ENCODE peak calls at places on chromosomes 13 and 19, in four cellular contexts. O is CD8-positive, alpha-beta memory T cell; Y is H7; X is GM06990. Z is an unnamed sample.

GRCh38 chr19:48900477-48901452 is 653 bp downstream of the NUCB1 start:
- DNase-seq in O (peak), Y (peak), X (no peak), Z (peak)

GRCh38 chr13:30186644-30187431 is 120.5 kb downstream of the KATNAL1 start:
- DNase-seq in Y (peak), O (no peak), X (no peak), Z (no peak)

GRCh38 chr19:10544242-10544752 is 593 bp downstream of the ATG4D start:
- DNase-seq in O (no peak), X (no peak), Y (peak), Z (no peak)

GRCh38 chr19:5881543-5882299 is 11.4 kb upstream of the FUT5 start:
- DNase-seq in Y (peak), X (no peak), O (no peak), Z (peak)

GRCh38 chr19:11268783-11269267 is 6.5 kb upstream of the DOCK6 start:
- DNase-seq in X (no peak), Y (no peak), O (no peak), Z (peak)

GRCh38 chr13:80029170-80029569 is 311.8 kb downstream of the SPRY2 start:
- DNase-seq in Y (no peak), O (no peak), X (no peak), Z (no peak)

GRCh38 chr19:21569497-21569870 is 64.1 kb downstream of the ZNF429 start:
- DNase-seq in X (no peak), Y (no peak), O (no peak), Z (no peak)

GRCh38 chr19:13238891-13239534 is 88.8 kb downstream of the IER2 start:
- DNase-seq in O (no peak), X (no peak), Y (peak), Z (peak)

GRCh38 chr19:2248136-2249009 is 750 bp upstream of the AMH start:
- DNase-seq in Y (no peak), O (no peak), X (no peak), Z (peak)

GRCh38 chr19:19650331-19650730 is 6.9 kb upstream of the GMIP start:
- DNase-seq in O (no peak), Y (peak), X (no peak), Z (no peak)

GRCh38 chr13:111213964-111214726 is 99.0 kb downstream of the ARHGEF7 start:
- DNase-seq in X (no peak), O (no peak), Y (peak), Z (no peak)

GRCh38 chr19:5060591-5061339 is 91.9 kb downstream of the KDM4B start:
- DNase-seq in Y (no peak), O (no peak), X (no peak), Z (no peak)

GRCh38 chr19:419721-420515 is 11.0 kb upstream of the C2CD4C start:
- DNase-seq in Y (no peak), O (no peak), X (no peak), Z (no peak)

GRCh38 chr13:106401081-106401480 is 134.4 kb downstream of the EFNB2 start:
- DNase-seq in X (no peak), Y (no peak), O (no peak), Z (no peak)

GRCh38 chr13:35856721-35857346 is 274.3 kb downstream of the DCLK1 start:
- DNase-seq in X (no peak), Y (no peak), O (no peak), Z (no peak)

GRCh38 chr13:31742102-31742695 is 2.9 kb downstream of the RXFP2 start:
- DNase-seq in X (peak), O (peak), Y (peak), Z (no peak)

GRCh38 chr19:8686549-8686948 is 12.0 kb downstream of the ACTL9 start:
- DNase-seq in O (no peak), Y (no peak), X (no peak), Z (no peak)

GRCh38 chr19:6731822-6732221 is 5.6 kb downstream of the GPR108 start:
- DNase-seq in X (no peak), Y (peak), O (no peak), Z (peak)

GRCh38 chr13:29954082-29955043 is 103.9 kb upstream of the UBL3 start:
- DNase-seq in O (peak), Y (no peak), X (no peak), Z (no peak)

GRCh38 chr13:95185851-95186250 is 115.4 kb downstream of the ABCC4 start:
- DNase-seq in O (peak), X (no peak), Y (no peak), Z (no peak)

GRCh38 chr19:15181394-15181793 is 19.4 kb downstream of the NOTCH3 start:
- DNase-seq in O (no peak), X (no peak), Y (peak), Z (peak)

GRCh38 chr19:48619692-48620565 is 623 bp downstream of the SPHK2 start:
- DNase-seq in O (no peak), Y (peak), X (no peak), Z (peak)

GRCh38 chr19:1155352-1156304 is 18.4 kb downstream of the SBNO2 start:
- DNase-seq in O (no peak), X (no peak), Y (no peak), Z (peak)

GRCh38 chr13:32537580-32538233 is 888 bp downstream of the N4BP2L2 start:
- DNase-seq in X (no peak), O (no peak), Y (peak), Z (peak)

GRCh38 chr13:51746802-51747201 is 57.2 kb downstream of the DHRS12 start:
- DNase-seq in Y (no peak), X (no peak), O (no peak), Z (no peak)

GRCh38 chr13:34926513-34926912 is 15.6 kb upstream of the NBEA start:
- DNase-seq in X (no peak), O (no peak), Y (no peak), Z (no peak)

GRCh38 chr19:11699931-11700794 is 38.6 kb downstream of the ZNF823 start:
- DNase-seq in Y (peak), O (peak), X (no peak), Z (peak)

GRCh38 chr19:34431681-34432402 is 3.7 kb downstream of the UBA2 start:
- DNase-seq in Y (no peak), O (no peak), X (no peak), Z (peak)

GRCh38 chr13:113120300-113121182 is 2.1 kb upstream of the F10 start:
- DNase-seq in X (no peak), Y (peak), O (no peak), Z (peak)

GRCh38 chr19:53808710-53809125 is 15.4 kb downstream of the NLRP12 start:
- DNase-seq in Y (peak), X (no peak), O (no peak), Z (peak)

GRCh38 chr13:21069561-21070004 is 8.2 kb upstream of the LATS2 start:
- DNase-seq in O (no peak), X (no peak), Y (no peak), Z (peak)

GRCh38 chr19:22426901-22427300 is 4.8 kb upstream of the ZNF98 start:
- DNase-seq in Y (no peak), X (no peak), O (no peak), Z (no peak)

GRCh38 chr13:35978607-35979316 is 152.4 kb downstream of the DCLK1 start:
- DNase-seq in X (no peak), Y (peak), O (no peak), Z (peak)

GRCh38 chr13:98687319-98687718 is 65.2 kb downstream of the SLC15A1 start:
- DNase-seq in O (no peak), X (no peak), Y (no peak), Z (peak)

GRCh38 chr13:102729560-102730275 is 34.9 kb upstream of the METTL21C start:
- DNase-seq in O (no peak), X (no peak), Y (no peak), Z (peak)

GRCh38 chr13:23899555-23899954 is 2.3 kb upstream of the C1QTNF9B start:
- DNase-seq in Y (no peak), O (no peak), X (no peak), Z (peak)

GRCh38 chr19:13463296-13463695 is 43.0 kb downstream of the CACNA1A start:
- DNase-seq in X (no peak), O (no peak), Y (peak), Z (peak)

GRCh38 chr19:18161691-18162039 is 8.7 kb downstream of the PIK3R2 start:
- DNase-seq in X (no peak), Y (no peak), O (no peak), Z (no peak)

GRCh38 chr19:13037161-13037560 is 41.9 kb downstream of the NFIX start:
- DNase-seq in X (no peak), O (no peak), Y (no peak), Z (peak)

GRCh38 chr13:48403151-48403631 is 9.7 kb downstream of the LPAR6 start:
- DNase-seq in O (peak), X (peak), Y (no peak), Z (no peak)

GRCh38 chr13:48400820-48401219 is 12.1 kb downstream of the LPAR6 start:
- DNase-seq in X (no peak), O (no peak), Y (no peak), Z (peak)

GRCh38 chr13:48400090-48400694 is 12.7 kb downstream of the LPAR6 start:
- DNase-seq in Y (no peak), X (no peak), O (no peak), Z (no peak)

GRCh38 chr13:48402325-48402962 is 10.5 kb downstream of the LPAR6 start:
- DNase-seq in Y (no peak), O (no peak), X (peak), Z (no peak)

DNA sequence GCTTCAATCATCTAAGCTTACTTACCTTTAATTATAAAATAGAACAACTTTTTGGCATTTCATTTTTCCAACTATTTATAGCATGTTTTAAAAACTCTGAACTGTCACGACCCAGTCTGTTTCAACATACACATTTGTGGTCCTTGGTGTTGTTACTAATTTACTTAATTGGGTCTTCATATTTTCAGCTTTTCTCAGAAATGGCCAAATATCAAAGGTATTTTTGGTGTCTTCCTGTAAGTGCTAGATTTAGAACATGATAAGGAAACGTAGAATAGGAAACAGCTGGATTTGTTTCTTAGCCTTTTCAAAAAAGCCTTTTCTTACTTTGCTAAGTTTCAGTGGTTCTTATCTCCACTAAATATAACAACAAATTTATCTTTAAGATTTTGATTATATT is 11.4 kb downstream of the LPAR6 start:
- DNase-seq in Y (no peak), X (peak), O (no peak), Z (no peak)
- H3K4me3 ChIP-seq in Y (no peak), X (no peak), O (no peak), Z (no peak)

DNA sequence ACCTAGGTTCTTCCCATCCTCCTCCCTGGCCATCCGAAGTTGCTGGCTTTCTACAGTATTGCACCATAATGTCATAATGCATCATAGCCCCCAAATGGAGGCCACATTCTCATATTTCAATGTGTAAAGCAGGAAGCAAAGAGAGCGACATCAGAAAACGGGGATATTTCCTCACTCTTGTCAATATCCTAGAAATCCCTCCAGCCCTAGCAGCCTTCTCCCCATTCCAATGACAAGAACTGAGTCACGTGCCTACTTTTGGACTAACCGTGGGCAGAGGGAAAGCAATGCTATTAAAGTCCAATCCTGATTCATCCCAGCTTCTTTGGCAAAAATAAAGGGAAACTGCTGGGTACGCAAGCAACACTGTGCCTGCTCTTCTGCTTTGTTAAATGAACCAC is 4.3 kb upstream of the RAP2A start:
- DNase-seq in Y (no peak), O (no peak), X (no peak), Z (peak)
- H3K4me3 ChIP-seq in Y (no peak), O (no peak), X (no peak), Z (peak)

GRCh38 chr19:46351241-46352041 is 4.6 kb downstream of the PPP5C start:
- DNase-seq in O (peak), X (no peak), Y (no peak), Z (peak)
- H3K4me3 ChIP-seq in O (peak), X (peak), Y (no peak), Z (peak)

GRCh38 chr13:69468624-69469023 is 639.0 kb upstream of the ATXN8OS start:
- DNase-seq in X (no peak), O (no peak), Y (no peak), Z (no peak)
- H3K4me3 ChIP-seq in X (no peak), O (no peak), Y (no peak), Z (no peak)

GRCh38 chr19:30145467-30145866 is 203.4 kb downstream of the URI1 start:
- DNase-seq in Y (no peak), X (no peak), O (no peak), Z (no peak)
- H3K4me3 ChIP-seq in Y (no peak), X (no peak), O (no peak), Z (no peak)